ENCODE peak calls at places on chromosomes 6 and 20, in seven cellular contexts. E is hepatocyte, I is right lobe of liver, C is psoas muscle, H is fibroblast of lung, Z is ovary, Q is AG04450. F is an unnamed sample.

GRCh38 chr6:134416501-134417154 is 98.7 kb upstream of the SGK1 start:
- DNase-seq in E (no peak), I (no peak), C (no peak), H (peak; percentile 82), Z (no peak), Q (no peak), F (peak; percentile 60)

GRCh38 chr6:47700051-47700450 is 1.7 kb downstream of the ADGRF4 start:
- DNase-seq in E (peak; percentile 67), I (no peak), C (no peak), H (peak; percentile 84), Z (no peak), Q (no peak), F (no peak)

GRCh38 chr20:12928755-12929401 is 79.9 kb upstream of the SPTLC3 start:
- DNase-seq in E (no peak), I (no peak), C (no peak), H (peak; percentile 93), Z (no peak), Q (peak; percentile 42), F (no peak)

GRCh38 chr20:17614176-17614811 is 44.4 kb downstream of the DSTN start:
- DNase-seq in E (peak; percentile 62), I (peak; percentile 69), C (peak; percentile 86), H (peak; percentile 33), Z (peak; percentile 81), Q (no peak), F (no peak)

GRCh38 chr6:139593081-139593480 is 218.6 kb upstream of the CITED2 start:
- DNase-seq in E (no peak), I (no peak), C (no peak), H (no peak), Z (no peak), Q (no peak), F (no peak)

GRCh38 chr6:79077680-79078056 is 386 bp downstream of the PHIP start:
- DNase-seq in E (peak; percentile 74), I (no peak), C (no peak), H (no peak), Z (no peak), Q (no peak), F (no peak)

GRCh38 chr20:47181056-47181862 is 175.2 kb downstream of the ZMYND8 start:
- DNase-seq in E (peak; percentile 60), I (no peak), C (no peak), H (peak; percentile 78), Z (no peak), Q (peak; percentile 29), F (no peak)

GRCh38 chr20:4794846-4795245 is 73.1 kb downstream of the PRND start:
- DNase-seq in E (no peak), I (no peak), C (no peak), H (peak; percentile 9), Z (no peak), Q (no peak), F (no peak)

GRCh38 chr6:137777299-137778075 is 89.6 kb upstream of the TNFAIP3 start:
- DNase-seq in E (no peak), I (no peak), C (no peak), H (no peak), Z (no peak), Q (no peak), F (no peak)

GRCh38 chr20:23826541-23827018 is at the start of gene CST2:
- DNase-seq in E (no peak), I (no peak), C (no peak), H (no peak), Z (no peak), Q (no peak), F (no peak)

GRCh38 chr6:34098045-34098936 is 47.6 kb downstream of the GRM4 start:
- DNase-seq in E (no peak), I (no peak), C (no peak), H (no peak), Z (no peak), Q (no peak), F (no peak)

GRCh38 chr20:544153-544725 is 649 bp upstream of the CSNK2A1 start:
- DNase-seq in E (no peak), I (no peak), C (no peak), H (no peak), Z (no peak), Q (no peak), F (no peak)

GRCh38 chr6:168410554-168411011 is 30.4 kb upstream of the SMOC2 start:
- DNase-seq in E (no peak), I (no peak), C (no peak), H (no peak), Z (no peak), Q (no peak), F (no peak)

GRCh38 chr6:109816452-109817374 is 125.6 kb downstream of the FIG4 start:
- DNase-seq in E (no peak), I (no peak), C (no peak), H (no peak), Z (no peak), Q (no peak), F (no peak)

GRCh38 chr6:141988954-141989705 is 143.6 kb upstream of the GJE1 start:
- DNase-seq in E (peak; percentile 66), I (no peak), C (no peak), H (peak; percentile 61), Z (no peak), Q (peak; percentile 43), F (no peak)

GRCh38 chr6:159169557-159170332 is 545 bp downstream of the FNDC1 start:
- DNase-seq in E (peak; percentile 76), I (no peak), C (peak; percentile 24), H (peak; percentile 61), Z (no peak), Q (no peak), F (no peak)
- H3K4me3 ChIP-seq in E (peak overlapping the region; percentile 64), I (no peak overlapping the region), C (peak overlapping the region; percentile 52), H (no peak overlapping the region), Z (peak overlapping the region; percentile 32), Q (peak overlapping the region; percentile 10), F (peak overlapping the region; percentile 30)

GRCh38 chr20:45545351-45545750 is 1.9 kb downstream of the EPPIN start:
- DNase-seq in E (no peak), I (no peak), C (no peak), H (no peak), Z (no peak), Q (no peak), F (no peak)

GRCh38 chr20:45548410-45548809 is 1.2 kb upstream of the EPPIN start:
- DNase-seq in E (no peak), I (no peak), C (no peak), H (no peak), Z (no peak), Q (no peak), F (no peak)

GRCh38 chr20:45550765-45551164 is 3.6 kb upstream of the EPPIN start:
- DNase-seq in E (no peak), I (no peak), C (no peak), H (no peak), Z (no peak), Q (no peak), F (no peak)

GRCh38 chr20:45547206-45547770 is at the start of gene EPPIN:
- DNase-seq in E (no peak), I (no peak), C (no peak), H (no peak), Z (no peak), Q (no peak), F (no peak)

DNA sequence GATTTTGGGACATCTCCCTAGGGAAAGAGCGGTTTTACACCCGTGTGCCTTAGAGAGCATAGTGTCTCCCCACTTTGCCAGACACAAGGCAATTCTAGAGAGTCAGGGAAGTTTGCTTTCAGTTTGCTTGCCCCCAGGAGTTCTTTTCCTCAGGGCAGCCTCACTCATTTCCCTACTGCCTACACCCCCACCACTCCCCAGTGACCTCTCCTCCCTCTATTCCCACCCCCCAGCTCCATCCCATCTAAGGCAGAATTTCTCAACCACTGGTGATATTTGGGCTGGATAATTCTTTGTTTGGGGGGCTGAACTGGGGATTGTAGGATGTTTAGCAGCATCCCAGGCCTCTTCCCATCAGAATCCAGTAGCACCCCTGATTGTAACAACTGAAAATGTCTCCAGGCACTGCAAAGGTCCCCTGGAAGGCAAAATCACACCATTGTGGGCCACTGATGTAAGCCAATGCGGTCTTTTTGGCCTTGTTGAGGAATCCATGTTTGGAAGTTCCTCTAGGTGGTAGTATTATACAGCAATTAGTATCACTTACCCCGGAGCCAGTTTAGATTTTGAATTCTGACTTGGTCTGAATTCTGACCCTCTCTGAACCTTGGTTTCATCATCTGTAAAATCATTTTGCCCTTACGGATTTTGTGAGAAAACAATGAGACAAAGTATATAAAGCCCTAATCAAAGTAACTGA is 1.3 kb downstream of the EPPIN start:
- DNase-seq in E (peak; percentile 40), I (no peak), C (no peak), H (peak; percentile 26), Z (no peak), Q (peak; percentile 1), F (no peak)
- TF ChIP-seq CTCF in E (peak; percentile 60), I (peak; percentile 26), C (peak; percentile 23), H (peak; percentile 35), Z (no peak), Q (peak; percentile 52), F (peak; percentile 40)

DNA sequence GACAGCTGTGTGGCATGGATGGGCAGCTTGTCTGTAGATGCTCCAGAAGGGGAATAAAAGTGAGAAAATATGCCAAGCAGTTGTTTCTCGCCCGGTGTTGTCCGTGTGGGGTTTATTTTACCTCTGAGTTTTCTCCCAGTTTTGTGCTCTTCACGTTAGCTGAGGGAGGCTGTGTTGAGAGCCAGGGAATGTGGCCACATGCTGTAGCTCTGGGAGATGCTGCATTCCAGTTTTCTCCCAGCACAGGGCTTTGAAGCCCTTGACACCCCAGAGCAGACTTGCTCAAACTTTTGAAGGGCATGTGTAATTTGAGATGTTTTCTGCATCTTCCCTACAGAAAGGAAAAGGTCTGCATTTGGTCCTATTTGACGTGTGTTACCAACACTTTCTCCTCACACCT is 67.7 kb downstream of the RREB1 start:
- DNase-seq in E (no peak), I (no peak), C (no peak), H (peak; percentile 43), Z (no peak), Q (no peak), F (no peak)
- H3K27me3 ChIP-seq in E (no peaks in the 10 kb centered on the region), I (no peaks in the 10 kb centered on the region), C (no peaks in the 10 kb centered on the region), H (no peaks in the 10 kb centered on the region), Z (no peaks in the 10 kb centered on the region), Q (no peaks in the 10 kb centered on the region), F (no peaks in the 10 kb centered on the region)

DNA sequence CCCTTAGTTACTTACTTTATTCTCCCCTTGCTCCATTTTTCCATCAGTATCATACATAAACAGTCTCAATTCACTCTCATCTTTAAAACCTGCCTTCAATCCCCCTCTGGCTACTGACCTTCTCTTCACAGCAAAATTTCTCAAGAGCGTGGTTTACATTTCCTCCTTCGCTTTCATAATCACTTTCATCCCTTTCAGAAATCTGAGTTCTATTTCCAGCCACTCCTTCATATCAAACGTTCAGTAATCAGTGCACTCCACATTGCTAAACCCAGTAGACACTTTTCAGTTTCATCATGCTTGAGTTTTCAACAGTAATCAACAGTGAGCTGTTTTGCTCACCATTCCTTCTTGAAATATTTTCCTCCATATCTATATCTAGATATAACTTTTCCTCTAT is 176.7 kb upstream of the HSF2 start:
- DNase-seq in E (no peak), I (no peak), C (no peak), H (no peak), Z (no peak), Q (no peak), F (no peak)
- H3K4me3 ChIP-seq in E (no peak overlapping the region), I (no peak overlapping the region), C (peak overlapping the region; percentile 35), H (no peak overlapping the region), Z (no peak overlapping the region), Q (no peak overlapping the region), F (no peak overlapping the region)